ENCODE peak calls at places on chromosomes 13 and 19, in six cellular contexts. U is BE2C; Z is CD8-positive, alpha-beta memory T cell; E is SJCRH30; J is uterus; I is neural progenitor cell. W is an unnamed sample. For H3K4me1 and H3K27me3, the result is how much of the 10 kb centered on the place peaks cover.

GRCh38 chr19:13961826-13962737 is 9.8 kb downstream of the DCAF15 start:
- DNase-seq in E (peak), U (no peak), Z (no peak), I (peak), J (no peak), W (no peak)

GRCh38 chr19:13149628-13150186 is 468 bp downstream of the STX10 start:
- DNase-seq in E (peak), I (peak), J (peak), U (peak), Z (no peak), W (no peak)

GRCh38 chr13:98710521-98710920 is 42.0 kb downstream of the SLC15A1 start:
- DNase-seq in J (no peak), Z (no peak), E (no peak), U (no peak), I (no peak), W (no peak)

GRCh38 chr19:29841559-29842367 is 30.0 kb downstream of the CCNE1 start:
- DNase-seq in J (no peak), I (peak), U (peak), E (peak), Z (no peak), W (no peak)

GRCh38 chr13:44651209-44651608 is 75.1 kb upstream of the TSC22D1 start:
- DNase-seq in I (no peak), J (no peak), Z (no peak), E (no peak), U (no peak), W (no peak)

GRCh38 chr13:26011996-26012688 is 39.7 kb downstream of the SHISA2 start:
- DNase-seq in J (no peak), I (no peak), U (no peak), Z (peak), E (no peak), W (no peak)

GRCh38 chr19:29966594-29967249 is 24.7 kb downstream of the URI1 start:
- DNase-seq in I (no peak), U (no peak), J (no peak), Z (no peak), E (no peak), W (no peak)

GRCh38 chr19:56917998-56918397 is 77.5 kb upstream of the PEG3 start:
- DNase-seq in U (no peak), Z (no peak), E (peak), I (no peak), J (no peak), W (no peak)

GRCh38 chr13:59750860-59751259 is 412.9 kb downstream of the DIAPH3 start:
- DNase-seq in I (peak), E (peak), Z (no peak), J (no peak), U (peak), W (no peak)

GRCh38 chr13:110525328-110526319 is 35.9 kb downstream of the RAB20 start:
- DNase-seq in J (no peak), U (no peak), I (no peak), E (no peak), Z (peak), W (no peak)

GRCh38 chr13:72536668-72537399 is 190.6 kb downstream of the MZT1 start:
- DNase-seq in E (no peak), I (no peak), J (no peak), U (no peak), Z (no peak), W (no peak)

GRCh38 chr19:2424686-2425621 is 2.4 kb downstream of the TIMM13 start:
- DNase-seq in Z (no peak), I (peak), U (peak), E (no peak), J (no peak), W (no peak)

GRCh38 chr13:43516401-43516826 is 270.4 kb downstream of the ENOX1 start:
- DNase-seq in E (peak), J (peak), U (no peak), Z (no peak), I (no peak), W (no peak)

GRCh38 chr13:27372896-27373295 is 51.5 kb upstream of the GTF3A start:
- DNase-seq in E (peak), U (peak), Z (no peak), J (no peak), I (peak), W (no peak)

GRCh38 chr13:100269837-100270236 is 180.9 kb downstream of the PCCA start:
- DNase-seq in E (no peak), U (no peak), Z (no peak), J (peak), I (no peak), W (peak)

GRCh38 chr13:113920606-113921306 is 53.1 kb downstream of the C13orf46 start:
- DNase-seq in J (no peak), Z (no peak), I (no peak), E (no peak), U (no peak), W (peak)

DNA sequence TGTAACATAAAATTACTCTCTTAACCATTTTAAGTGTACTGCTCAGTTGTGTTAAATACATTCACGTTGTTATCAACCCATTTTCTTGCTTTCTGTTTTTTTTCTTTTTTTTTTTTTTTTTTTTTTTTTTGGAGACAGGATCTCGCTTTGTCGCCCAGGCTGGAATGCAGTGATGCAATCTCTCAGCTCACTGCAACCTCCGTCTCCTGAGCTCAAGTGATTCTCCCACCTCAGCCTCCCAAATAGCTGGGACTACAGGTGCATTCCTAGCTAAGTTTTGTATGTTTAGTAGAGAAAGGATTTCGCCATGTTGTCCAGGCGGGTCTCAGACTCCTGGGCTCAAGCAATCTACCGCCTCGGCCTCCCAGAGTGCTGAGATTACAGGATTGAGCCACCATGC is 42.5 kb upstream of the C13orf42 start:
- DNase-seq in I (no peak), U (no peak), J (no peak), E (no peak), Z (no peak), W (no peak)
- H3K4me1 ChIP-seq in I (under half), U (under half), J (under half), E (under half), Z (under half), W (under half)

GRCh38 chr19:46428278-46429141 is at the start of gene PNMA8C:
- DNase-seq in E (peak), J (peak), U (peak), I (peak), Z (peak), W (peak)
- H3K27me3 ChIP-seq in E (under half), J (under half), U (under half), I (under half), Z (under half), W (under half)

GRCh38 chr19:54204767-54205468 is 4.3 kb downstream of the RPS9 start:
- DNase-seq in U (no peak), J (no peak), I (no peak), Z (no peak), E (no peak), W (no peak)

GRCh38 chr19:54201172-54201701 is 579 bp downstream of the RPS9 start:
- DNase-seq in J (no peak), E (no peak), Z (peak), U (no peak), I (no peak), W (no peak)

GRCh38 chr19:54199401-54199800 is 1.3 kb upstream of the RPS9 start:
- DNase-seq in J (no peak), I (no peak), E (no peak), U (no peak), Z (no peak), W (no peak)

GRCh38 chr19:54203151-54203611 is 2.5 kb downstream of the RPS9 start:
- DNase-seq in J (no peak), Z (no peak), U (no peak), I (no peak), E (no peak), W (no peak)

DNA sequence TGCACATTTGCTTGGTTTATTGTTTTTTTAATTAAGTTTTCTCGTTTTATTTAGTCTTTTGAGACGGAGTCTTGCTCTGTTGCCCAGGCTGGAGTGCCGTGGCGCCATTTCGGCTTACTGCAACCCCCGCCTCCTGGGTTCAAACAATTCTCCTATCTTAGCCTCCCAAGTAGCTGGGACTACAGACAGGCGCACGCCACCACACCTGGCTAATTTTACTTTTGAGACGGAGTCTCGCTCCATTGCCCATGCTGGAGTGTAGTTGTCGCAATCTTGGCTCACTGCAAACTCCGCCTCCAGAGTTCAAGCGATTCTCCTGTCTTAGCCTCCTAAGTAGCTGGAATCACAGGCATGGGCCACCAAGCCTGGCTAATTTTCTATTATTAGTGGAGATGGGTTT is 1.3 kb downstream of the RPS9 start:
- DNase-seq in J (no peak), E (no peak), U (no peak), I (no peak), Z (no peak), W (no peak)
- H3K4me1 ChIP-seq in J (under half), E (under half), U (under half), I (under half), Z (half or more), W (half or more)

GRCh38 chr19:18351544-18351943 is 11.1 kb downstream of the PGPEP1 start:
- DNase-seq in E (no peak), Z (no peak), U (no peak), J (no peak), I (no peak), W (no peak)
- H3K27me3 ChIP-seq in E (under half), Z (under half), U (under half), J (under half), I (under half), W (under half)

GRCh38 chr19:18420931-18421330 is 1.7 kb downstream of the SSBP4 start:
- DNase-seq in I (no peak), Z (no peak), U (no peak), E (peak), J (peak), W (no peak)

GRCh38 chr19:18422530-18423191 is 3.5 kb downstream of the SSBP4 start:
- DNase-seq in J (peak), Z (peak), I (no peak), U (no peak), E (no peak), W (no peak)

GRCh38 chr19:18419699-18420460 is 682 bp downstream of the SSBP4 start:
- DNase-seq in Z (peak), I (peak), E (peak), J (peak), U (peak), W (no peak)

GRCh38 chr19:18423258-18424020 is 4.2 kb downstream of the SSBP4 start:
- DNase-seq in Z (no peak), U (no peak), I (no peak), E (no peak), J (no peak), W (no peak)

DNA sequence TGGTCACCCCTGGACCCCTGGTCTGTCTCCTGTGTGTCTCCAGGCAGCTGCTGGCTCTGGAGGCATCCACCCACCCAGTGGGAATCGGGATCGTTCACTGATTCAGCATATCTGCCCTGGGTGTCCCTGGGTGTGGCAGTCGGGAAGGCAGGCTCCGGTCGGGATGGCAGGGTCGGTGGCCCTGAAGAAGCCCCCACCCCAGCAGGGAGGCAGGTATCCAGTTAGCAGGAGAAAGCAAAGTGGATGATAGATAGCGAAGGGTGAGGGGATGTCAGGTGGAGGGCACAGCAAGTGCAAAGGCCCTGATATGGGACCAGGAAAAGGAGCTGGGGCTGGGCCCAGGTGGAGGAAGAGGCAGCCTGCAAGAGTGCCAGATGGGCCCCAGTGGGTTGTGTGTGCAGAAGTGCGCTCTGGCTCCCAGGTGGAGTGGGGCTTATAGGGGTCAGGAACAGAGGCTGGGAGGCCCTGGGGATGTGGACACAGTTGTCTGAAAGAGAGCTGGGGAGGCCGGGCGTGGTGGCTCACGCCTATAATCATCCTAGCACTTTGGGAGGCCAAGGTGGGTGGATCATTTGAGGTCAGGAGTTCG is 2.3 kb downstream of the SSBP4 start:
- DNase-seq in J (peak), U (no peak), Z (no peak), E (peak), I (no peak), W (no peak)
- H3K4me1 ChIP-seq in J (under half), U (under half), Z (half or more), E (under half), I (under half), W (under half)

W was measured in right atrium auricular region.